ENCODE peak calls at places on chromosomes 13 and 19, in nine cellular contexts. One of them, this sample, is unnamed.

GRCh38 chr13:39515231-39515630 is 87.8 kb downstream of the LHFPL6 start:
- DNase-seq in coronary artery: no peak
- DNase-seq in activated CD4-positive, alpha-beta T cell treated with anti-CD3 and anti-CD28 coated beads, Interleukin-2, amount 50 U/mL, for 24 hours: no peak
- DNase-seq in endothelial cell of umbilical vein: no peak
- DNase-seq in EL: no peak
- DNase-seq in esophagus squamous epithelium: no peak
- DNase-seq in stimulated activated naive CD8-positive, alpha-beta T cell treated with anti-CD3 and anti-CD28 coated beads, Interleukin-15, amount 100 ng/mL, for 72 hours: no peak
- DNase-seq in right lobe of liver: no peak
- DNase-seq in SK-MEL-5: no peak
- DNase-seq in this sample: no peak

GRCh38 chr13:108877300-108877699 is 247.9 kb downstream of the MYO16 start:
- DNase-seq in coronary artery: no peak
- DNase-seq in activated CD4-positive, alpha-beta T cell treated with anti-CD3 and anti-CD28 coated beads, Interleukin-2, amount 50 U/mL, for 24 hours: no peak
- DNase-seq in endothelial cell of umbilical vein: no peak
- DNase-seq in EL: peak
- DNase-seq in esophagus squamous epithelium: no peak
- DNase-seq in stimulated activated naive CD8-positive, alpha-beta T cell treated with anti-CD3 and anti-CD28 coated beads, Interleukin-15, amount 100 ng/mL, for 72 hours: no peak
- DNase-seq in right lobe of liver: no peak
- DNase-seq in SK-MEL-5: no peak
- DNase-seq in this sample: no peak

GRCh38 chr19:29119582-29119981 is 93.4 kb downstream of the UQCRFS1 start:
- DNase-seq in coronary artery: no peak
- DNase-seq in activated CD4-positive, alpha-beta T cell treated with anti-CD3 and anti-CD28 coated beads, Interleukin-2, amount 50 U/mL, for 24 hours: no peak
- DNase-seq in endothelial cell of umbilical vein: no peak
- DNase-seq in EL: no peak
- DNase-seq in esophagus squamous epithelium: no peak
- DNase-seq in stimulated activated naive CD8-positive, alpha-beta T cell treated with anti-CD3 and anti-CD28 coated beads, Interleukin-15, amount 100 ng/mL, for 72 hours: no peak
- DNase-seq in right lobe of liver: no peak
- DNase-seq in SK-MEL-5: peak
- DNase-seq in this sample: no peak

GRCh38 chr19:24059572-24060295 is 27.3 kb upstream of the ZNF254 start:
- DNase-seq in coronary artery: no peak
- DNase-seq in activated CD4-positive, alpha-beta T cell treated with anti-CD3 and anti-CD28 coated beads, Interleukin-2, amount 50 U/mL, for 24 hours: no peak
- DNase-seq in endothelial cell of umbilical vein: no peak
- DNase-seq in EL: no peak
- DNase-seq in esophagus squamous epithelium: no peak
- DNase-seq in stimulated activated naive CD8-positive, alpha-beta T cell treated with anti-CD3 and anti-CD28 coated beads, Interleukin-15, amount 100 ng/mL, for 72 hours: no peak
- DNase-seq in right lobe of liver: no peak
- DNase-seq in SK-MEL-5: no peak
- DNase-seq in this sample: no peak

GRCh38 chr13:51518847-51519246 is 65.4 kb upstream of the WDFY2 start:
- DNase-seq in coronary artery: no peak
- DNase-seq in activated CD4-positive, alpha-beta T cell treated with anti-CD3 and anti-CD28 coated beads, Interleukin-2, amount 50 U/mL, for 24 hours: no peak
- DNase-seq in endothelial cell of umbilical vein: no peak
- DNase-seq in EL: peak
- DNase-seq in esophagus squamous epithelium: no peak
- DNase-seq in stimulated activated naive CD8-positive, alpha-beta T cell treated with anti-CD3 and anti-CD28 coated beads, Interleukin-15, amount 100 ng/mL, for 72 hours: peak
- DNase-seq in right lobe of liver: no peak
- DNase-seq in SK-MEL-5: no peak
- DNase-seq in this sample: peak

GRCh38 chr13:113585828-113586355 is 1.3 kb downstream of the TFDP1 start:
- DNase-seq in coronary artery: no peak
- DNase-seq in activated CD4-positive, alpha-beta T cell treated with anti-CD3 and anti-CD28 coated beads, Interleukin-2, amount 50 U/mL, for 24 hours: no peak
- DNase-seq in endothelial cell of umbilical vein: no peak
- DNase-seq in EL: no peak
- DNase-seq in esophagus squamous epithelium: no peak
- DNase-seq in stimulated activated naive CD8-positive, alpha-beta T cell treated with anti-CD3 and anti-CD28 coated beads, Interleukin-15, amount 100 ng/mL, for 72 hours: no peak
- DNase-seq in right lobe of liver: peak
- DNase-seq in SK-MEL-5: no peak
- DNase-seq in this sample: no peak

GRCh38 chr19:23381114-23381513 is 14.2 kb downstream of the ZNF91 start:
- DNase-seq in coronary artery: no peak
- DNase-seq in activated CD4-positive, alpha-beta T cell treated with anti-CD3 and anti-CD28 coated beads, Interleukin-2, amount 50 U/mL, for 24 hours: no peak
- DNase-seq in endothelial cell of umbilical vein: no peak
- DNase-seq in EL: no peak
- DNase-seq in esophagus squamous epithelium: no peak
- DNase-seq in stimulated activated naive CD8-positive, alpha-beta T cell treated with anti-CD3 and anti-CD28 coated beads, Interleukin-15, amount 100 ng/mL, for 72 hours: no peak
- DNase-seq in right lobe of liver: no peak
- DNase-seq in SK-MEL-5: no peak
- DNase-seq in this sample: no peak

GRCh38 chr13:51832471-51833152 is 12.4 kb downstream of the TMEM272 start:
- DNase-seq in coronary artery: no peak
- DNase-seq in activated CD4-positive, alpha-beta T cell treated with anti-CD3 and anti-CD28 coated beads, Interleukin-2, amount 50 U/mL, for 24 hours: peak
- DNase-seq in endothelial cell of umbilical vein: peak
- DNase-seq in EL: peak
- DNase-seq in esophagus squamous epithelium: no peak
- DNase-seq in stimulated activated naive CD8-positive, alpha-beta T cell treated with anti-CD3 and anti-CD28 coated beads, Interleukin-15, amount 100 ng/mL, for 72 hours: peak
- DNase-seq in right lobe of liver: no peak
- DNase-seq in SK-MEL-5: peak
- DNase-seq in this sample: peak

GRCh38 chr13:69793803-69794453 is 313.7 kb upstream of the ATXN8OS start:
- DNase-seq in coronary artery: no peak
- DNase-seq in activated CD4-positive, alpha-beta T cell treated with anti-CD3 and anti-CD28 coated beads, Interleukin-2, amount 50 U/mL, for 24 hours: no peak
- DNase-seq in endothelial cell of umbilical vein: no peak
- DNase-seq in EL: no peak
- DNase-seq in esophagus squamous epithelium: no peak
- DNase-seq in stimulated activated naive CD8-positive, alpha-beta T cell treated with anti-CD3 and anti-CD28 coated beads, Interleukin-15, amount 100 ng/mL, for 72 hours: no peak
- DNase-seq in right lobe of liver: no peak
- DNase-seq in SK-MEL-5: no peak
- DNase-seq in this sample: no peak

GRCh38 chr13:45784755-45785675 is 66.5 kb downstream of the SIAH3 start:
- DNase-seq in coronary artery: peak
- DNase-seq in activated CD4-positive, alpha-beta T cell treated with anti-CD3 and anti-CD28 coated beads, Interleukin-2, amount 50 U/mL, for 24 hours: no peak
- DNase-seq in endothelial cell of umbilical vein: no peak
- DNase-seq in EL: no peak
- DNase-seq in esophagus squamous epithelium: no peak
- DNase-seq in stimulated activated naive CD8-positive, alpha-beta T cell treated with anti-CD3 and anti-CD28 coated beads, Interleukin-15, amount 100 ng/mL, for 72 hours: no peak
- DNase-seq in right lobe of liver: no peak
- DNase-seq in SK-MEL-5: no peak
- DNase-seq in this sample: no peak

GRCh38 chr13:38419312-38419873 is 69.7 kb downstream of the UFM1 start:
- DNase-seq in coronary artery: no peak
- DNase-seq in activated CD4-positive, alpha-beta T cell treated with anti-CD3 and anti-CD28 coated beads, Interleukin-2, amount 50 U/mL, for 24 hours: no peak
- DNase-seq in endothelial cell of umbilical vein: no peak
- DNase-seq in EL: no peak
- DNase-seq in esophagus squamous epithelium: no peak
- DNase-seq in stimulated activated naive CD8-positive, alpha-beta T cell treated with anti-CD3 and anti-CD28 coated beads, Interleukin-15, amount 100 ng/mL, for 72 hours: no peak
- DNase-seq in right lobe of liver: no peak
- DNase-seq in SK-MEL-5: no peak
- DNase-seq in this sample: no peak

GRCh38 chr13:106533101-106533939 is 2.1 kb downstream of the EFNB2 start:
- DNase-seq in coronary artery: peak
- DNase-seq in activated CD4-positive, alpha-beta T cell treated with anti-CD3 and anti-CD28 coated beads, Interleukin-2, amount 50 U/mL, for 24 hours: no peak
- DNase-seq in endothelial cell of umbilical vein: peak
- DNase-seq in EL: peak
- DNase-seq in esophagus squamous epithelium: no peak
- DNase-seq in stimulated activated naive CD8-positive, alpha-beta T cell treated with anti-CD3 and anti-CD28 coated beads, Interleukin-15, amount 100 ng/mL, for 72 hours: peak
- DNase-seq in right lobe of liver: peak
- DNase-seq in SK-MEL-5: peak
- DNase-seq in this sample: peak

GRCh38 chr19:1907563-1908363 is 2.6 kb downstream of the ADAT3 start:
- DNase-seq in coronary artery: no peak
- DNase-seq in activated CD4-positive, alpha-beta T cell treated with anti-CD3 and anti-CD28 coated beads, Interleukin-2, amount 50 U/mL, for 24 hours: no peak
- DNase-seq in endothelial cell of umbilical vein: no peak
- DNase-seq in EL: no peak
- DNase-seq in esophagus squamous epithelium: no peak
- DNase-seq in stimulated activated naive CD8-positive, alpha-beta T cell treated with anti-CD3 and anti-CD28 coated beads, Interleukin-15, amount 100 ng/mL, for 72 hours: no peak
- DNase-seq in right lobe of liver: no peak
- DNase-seq in SK-MEL-5: no peak
- DNase-seq in this sample: no peak

GRCh38 chr19:56109216-56109615 is 11.9 kb downstream of the ZNF787 start:
- DNase-seq in coronary artery: no peak
- DNase-seq in activated CD4-positive, alpha-beta T cell treated with anti-CD3 and anti-CD28 coated beads, Interleukin-2, amount 50 U/mL, for 24 hours: no peak
- DNase-seq in endothelial cell of umbilical vein: no peak
- DNase-seq in EL: no peak
- DNase-seq in esophagus squamous epithelium: no peak
- DNase-seq in stimulated activated naive CD8-positive, alpha-beta T cell treated with anti-CD3 and anti-CD28 coated beads, Interleukin-15, amount 100 ng/mL, for 72 hours: no peak
- DNase-seq in right lobe of liver: no peak
- DNase-seq in SK-MEL-5: no peak
- DNase-seq in this sample: no peak

GRCh38 chr13:27132538-27132937 is 39.1 kb downstream of the USP12 start:
- DNase-seq in coronary artery: no peak
- DNase-seq in activated CD4-positive, alpha-beta T cell treated with anti-CD3 and anti-CD28 coated beads, Interleukin-2, amount 50 U/mL, for 24 hours: no peak
- DNase-seq in endothelial cell of umbilical vein: peak
- DNase-seq in EL: no peak
- DNase-seq in esophagus squamous epithelium: no peak
- DNase-seq in stimulated activated naive CD8-positive, alpha-beta T cell treated with anti-CD3 and anti-CD28 coated beads, Interleukin-15, amount 100 ng/mL, for 72 hours: peak
- DNase-seq in right lobe of liver: no peak
- DNase-seq in SK-MEL-5: no peak
- DNase-seq in this sample: no peak

GRCh38 chr13:44576396-44577235 is 486 bp upstream of the TSC22D1 start:
- DNase-seq in coronary artery: no peak
- DNase-seq in activated CD4-positive, alpha-beta T cell treated with anti-CD3 and anti-CD28 coated beads, Interleukin-2, amount 50 U/mL, for 24 hours: no peak
- DNase-seq in endothelial cell of umbilical vein: no peak
- DNase-seq in EL: no peak
- DNase-seq in esophagus squamous epithelium: no peak
- DNase-seq in stimulated activated naive CD8-positive, alpha-beta T cell treated with anti-CD3 and anti-CD28 coated beads, Interleukin-15, amount 100 ng/mL, for 72 hours: peak
- DNase-seq in right lobe of liver: no peak
- DNase-seq in SK-MEL-5: peak
- DNase-seq in this sample: no peak

GRCh38 chr13:105598551-105598950 is 936.9 kb downstream of the EFNB2 start:
- DNase-seq in coronary artery: no peak
- DNase-seq in activated CD4-positive, alpha-beta T cell treated with anti-CD3 and anti-CD28 coated beads, Interleukin-2, amount 50 U/mL, for 24 hours: no peak
- DNase-seq in endothelial cell of umbilical vein: no peak
- DNase-seq in EL: peak
- DNase-seq in esophagus squamous epithelium: no peak
- DNase-seq in stimulated activated naive CD8-positive, alpha-beta T cell treated with anti-CD3 and anti-CD28 coated beads, Interleukin-15, amount 100 ng/mL, for 72 hours: no peak
- DNase-seq in right lobe of liver: no peak
- DNase-seq in SK-MEL-5: no peak
- DNase-seq in this sample: no peak

GRCh38 chr13:66461021-66461420 is 769.1 kb downstream of the PCDH9 start:
- DNase-seq in coronary artery: no peak
- DNase-seq in activated CD4-positive, alpha-beta T cell treated with anti-CD3 and anti-CD28 coated beads, Interleukin-2, amount 50 U/mL, for 24 hours: no peak
- DNase-seq in endothelial cell of umbilical vein: no peak
- DNase-seq in EL: peak
- DNase-seq in esophagus squamous epithelium: no peak
- DNase-seq in stimulated activated naive CD8-positive, alpha-beta T cell treated with anti-CD3 and anti-CD28 coated beads, Interleukin-15, amount 100 ng/mL, for 72 hours: no peak
- DNase-seq in right lobe of liver: no peak
- DNase-seq in SK-MEL-5: no peak
- DNase-seq in this sample: no peak

GRCh38 chr19:29651622-29652394 is 13.5 kb upstream of the PLEKHF1 start:
- DNase-seq in coronary artery: no peak
- DNase-seq in activated CD4-positive, alpha-beta T cell treated with anti-CD3 and anti-CD28 coated beads, Interleukin-2, amount 50 U/mL, for 24 hours: no peak
- DNase-seq in endothelial cell of umbilical vein: no peak
- DNase-seq in EL: no peak
- DNase-seq in esophagus squamous epithelium: no peak
- DNase-seq in stimulated activated naive CD8-positive, alpha-beta T cell treated with anti-CD3 and anti-CD28 coated beads, Interleukin-15, amount 100 ng/mL, for 72 hours: no peak
- DNase-seq in right lobe of liver: no peak
- DNase-seq in SK-MEL-5: no peak
- DNase-seq in this sample: no peak

GRCh38 chr13:36549771-36550170 is 117.5 kb downstream of the CCNA1 start:
- DNase-seq in coronary artery: no peak
- DNase-seq in activated CD4-positive, alpha-beta T cell treated with anti-CD3 and anti-CD28 coated beads, Interleukin-2, amount 50 U/mL, for 24 hours: no peak
- DNase-seq in endothelial cell of umbilical vein: no peak
- DNase-seq in EL: no peak
- DNase-seq in esophagus squamous epithelium: no peak
- DNase-seq in stimulated activated naive CD8-positive, alpha-beta T cell treated with anti-CD3 and anti-CD28 coated beads, Interleukin-15, amount 100 ng/mL, for 72 hours: no peak
- DNase-seq in right lobe of liver: no peak
- DNase-seq in SK-MEL-5: no peak
- DNase-seq in this sample: peak

GRCh38 chr13:31167490-31167889 is 5.8 kb upstream of the HSPH1 start:
- DNase-seq in coronary artery: no peak
- DNase-seq in activated CD4-positive, alpha-beta T cell treated with anti-CD3 and anti-CD28 coated beads, Interleukin-2, amount 50 U/mL, for 24 hours: no peak
- DNase-seq in endothelial cell of umbilical vein: no peak
- DNase-seq in EL: peak
- DNase-seq in esophagus squamous epithelium: no peak
- DNase-seq in stimulated activated naive CD8-positive, alpha-beta T cell treated with anti-CD3 and anti-CD28 coated beads, Interleukin-15, amount 100 ng/mL, for 72 hours: no peak
- DNase-seq in right lobe of liver: no peak
- DNase-seq in SK-MEL-5: no peak
- DNase-seq in this sample: no peak

GRCh38 chr13:30364876-30365275 is 57.4 kb upstream of the UBE2L5 start:
- DNase-seq in coronary artery: no peak
- DNase-seq in activated CD4-positive, alpha-beta T cell treated with anti-CD3 and anti-CD28 coated beads, Interleukin-2, amount 50 U/mL, for 24 hours: no peak
- DNase-seq in endothelial cell of umbilical vein: peak
- DNase-seq in EL: peak
- DNase-seq in esophagus squamous epithelium: no peak
- DNase-seq in stimulated activated naive CD8-positive, alpha-beta T cell treated with anti-CD3 and anti-CD28 coated beads, Interleukin-15, amount 100 ng/mL, for 72 hours: no peak
- DNase-seq in right lobe of liver: no peak
- DNase-seq in SK-MEL-5: no peak
- DNase-seq in this sample: no peak

GRCh38 chr19:14089662-14090508 is 666 bp downstream of the SAMD1 start:
- DNase-seq in coronary artery: no peak
- DNase-seq in activated CD4-positive, alpha-beta T cell treated with anti-CD3 and anti-CD28 coated beads, Interleukin-2, amount 50 U/mL, for 24 hours: no peak
- DNase-seq in endothelial cell of umbilical vein: peak
- DNase-seq in EL: peak
- DNase-seq in esophagus squamous epithelium: no peak
- DNase-seq in stimulated activated naive CD8-positive, alpha-beta T cell treated with anti-CD3 and anti-CD28 coated beads, Interleukin-15, amount 100 ng/mL, for 72 hours: peak
- DNase-seq in right lobe of liver: no peak
- DNase-seq in SK-MEL-5: peak
- DNase-seq in this sample: peak

GRCh38 chr19:48292798-48293197 is 22.9 kb downstream of the ZNF114 start:
- DNase-seq in coronary artery: no peak
- DNase-seq in activated CD4-positive, alpha-beta T cell treated with anti-CD3 and anti-CD28 coated beads, Interleukin-2, amount 50 U/mL, for 24 hours: no peak
- DNase-seq in endothelial cell of umbilical vein: no peak
- DNase-seq in EL: peak
- DNase-seq in esophagus squamous epithelium: no peak
- DNase-seq in stimulated activated naive CD8-positive, alpha-beta T cell treated with anti-CD3 and anti-CD28 coated beads, Interleukin-15, amount 100 ng/mL, for 72 hours: no peak
- DNase-seq in right lobe of liver: no peak
- DNase-seq in SK-MEL-5: no peak
- DNase-seq in this sample: no peak

GRCh38 chr13:23870356-23871146 is 18.6 kb downstream of the MIPEP start:
- DNase-seq in coronary artery: no peak
- DNase-seq in activated CD4-positive, alpha-beta T cell treated with anti-CD3 and anti-CD28 coated beads, Interleukin-2, amount 50 U/mL, for 24 hours: no peak
- DNase-seq in endothelial cell of umbilical vein: no peak
- DNase-seq in EL: no peak
- DNase-seq in esophagus squamous epithelium: no peak
- DNase-seq in stimulated activated naive CD8-positive, alpha-beta T cell treated with anti-CD3 and anti-CD28 coated beads, Interleukin-15, amount 100 ng/mL, for 72 hours: no peak
- DNase-seq in right lobe of liver: no peak
- DNase-seq in SK-MEL-5: peak
- DNase-seq in this sample: no peak

GRCh38 chr19:49554701-49555181 is 25.6 kb downstream of the NOSIP start:
- DNase-seq in coronary artery: no peak
- DNase-seq in activated CD4-positive, alpha-beta T cell treated with anti-CD3 and anti-CD28 coated beads, Interleukin-2, amount 50 U/mL, for 24 hours: no peak
- DNase-seq in endothelial cell of umbilical vein: peak
- DNase-seq in EL: no peak
- DNase-seq in esophagus squamous epithelium: no peak
- DNase-seq in stimulated activated naive CD8-positive, alpha-beta T cell treated with anti-CD3 and anti-CD28 coated beads, Interleukin-15, amount 100 ng/mL, for 72 hours: peak
- DNase-seq in right lobe of liver: no peak
- DNase-seq in SK-MEL-5: no peak
- DNase-seq in this sample: no peak

GRCh38 chr13:28031220-28031903 is 42.9 kb upstream of the URAD start:
- DNase-seq in coronary artery: no peak
- DNase-seq in activated CD4-positive, alpha-beta T cell treated with anti-CD3 and anti-CD28 coated beads, Interleukin-2, amount 50 U/mL, for 24 hours: no peak
- DNase-seq in endothelial cell of umbilical vein: no peak
- DNase-seq in EL: no peak
- DNase-seq in esophagus squamous epithelium: no peak
- DNase-seq in stimulated activated naive CD8-positive, alpha-beta T cell treated with anti-CD3 and anti-CD28 coated beads, Interleukin-15, amount 100 ng/mL, for 72 hours: no peak
- DNase-seq in right lobe of liver: peak
- DNase-seq in SK-MEL-5: no peak
- DNase-seq in this sample: no peak

GRCh38 chr19:33192010-33192409 is 2.1 kb upstream of the LRP3 start:
- DNase-seq in coronary artery: no peak
- DNase-seq in activated CD4-positive, alpha-beta T cell treated with anti-CD3 and anti-CD28 coated beads, Interleukin-2, amount 50 U/mL, for 24 hours: no peak
- DNase-seq in endothelial cell of umbilical vein: no peak
- DNase-seq in EL: no peak
- DNase-seq in esophagus squamous epithelium: no peak
- DNase-seq in stimulated activated naive CD8-positive, alpha-beta T cell treated with anti-CD3 and anti-CD28 coated beads, Interleukin-15, amount 100 ng/mL, for 72 hours: no peak
- DNase-seq in right lobe of liver: no peak
- DNase-seq in SK-MEL-5: peak
- DNase-seq in this sample: no peak

GRCh38 chr13:25281193-25281936 is 5.9 kb downstream of the MTMR6 start:
- DNase-seq in coronary artery: no peak
- DNase-seq in activated CD4-positive, alpha-beta T cell treated with anti-CD3 and anti-CD28 coated beads, Interleukin-2, amount 50 U/mL, for 24 hours: no peak
- DNase-seq in endothelial cell of umbilical vein: no peak
- DNase-seq in EL: no peak
- DNase-seq in esophagus squamous epithelium: no peak
- DNase-seq in stimulated activated naive CD8-positive, alpha-beta T cell treated with anti-CD3 and anti-CD28 coated beads, Interleukin-15, amount 100 ng/mL, for 72 hours: peak
- DNase-seq in right lobe of liver: no peak
- DNase-seq in SK-MEL-5: no peak
- DNase-seq in this sample: no peak

GRCh38 chr13:36130542-36131214 is 504 bp downstream of the DCLK1 start:
- DNase-seq in coronary artery: no peak
- DNase-seq in activated CD4-positive, alpha-beta T cell treated with anti-CD3 and anti-CD28 coated beads, Interleukin-2, amount 50 U/mL, for 24 hours: no peak
- DNase-seq in endothelial cell of umbilical vein: no peak
- DNase-seq in EL: no peak
- DNase-seq in esophagus squamous epithelium: no peak
- DNase-seq in stimulated activated naive CD8-positive, alpha-beta T cell treated with anti-CD3 and anti-CD28 coated beads, Interleukin-15, amount 100 ng/mL, for 72 hours: no peak
- DNase-seq in right lobe of liver: no peak
- DNase-seq in SK-MEL-5: peak
- DNase-seq in this sample: no peak

GRCh38 chr19:51462681-51463080 is 4.4 kb upstream of the SIGLEC8 start:
- DNase-seq in coronary artery: peak
- DNase-seq in activated CD4-positive, alpha-beta T cell treated with anti-CD3 and anti-CD28 coated beads, Interleukin-2, amount 50 U/mL, for 24 hours: no peak
- DNase-seq in endothelial cell of umbilical vein: no peak
- DNase-seq in EL: no peak
- DNase-seq in esophagus squamous epithelium: no peak
- DNase-seq in stimulated activated naive CD8-positive, alpha-beta T cell treated with anti-CD3 and anti-CD28 coated beads, Interleukin-15, amount 100 ng/mL, for 72 hours: no peak
- DNase-seq in right lobe of liver: no peak
- DNase-seq in SK-MEL-5: no peak
- DNase-seq in this sample: no peak